ENCODE peak calls at places on chromosome 5, in six cellular contexts. C is T-cell; I is stimulated activated CD8-positive, alpha-beta memory T cell treated with anti-CD3 and anti-CD28 coated beads, Interleukin-4, amount 100 ng/mL, for 24 hours; F is germinal center; L is left cardiac atrium; D is GM20000. A is an unnamed sample.

GRCh38 chr5:172561151-172561550 is 79.9 kb upstream of the NEURL1B start:
- DNase-seq in C (no peak), I (no peak), F (no peak), L (no peak), D (no peak), A (no peak)

GRCh38 chr5:157308826-157309465 is 43.0 kb downstream of the CYFIP2 start:
- DNase-seq in C (peak), I (no peak), F (no peak), L (no peak), D (no peak), A (no peak)

GRCh38 chr5:26940981-26941380 is 97.4 kb downstream of the CDH9 start:
- DNase-seq in C (no peak), I (no peak), F (no peak), L (no peak), D (no peak), A (no peak)

GRCh38 chr5:127386557-127386956 is 96.0 kb downstream of the MEGF10 start:
- DNase-seq in C (no peak), I (no peak), F (no peak), L (no peak), D (no peak), A (no peak)

GRCh38 chr5:2039180-2039531 is 156.4 kb upstream of the IRX4 start:
- DNase-seq in C (no peak), I (no peak), F (no peak), L (no peak), D (no peak), A (no peak)

GRCh38 chr5:81904861-81905260 is 67.0 kb upstream of the ATG10 start:
- DNase-seq in C (no peak), I (no peak), F (no peak), L (no peak), D (no peak), A (no peak)

GRCh38 chr5:56640763-56641406 is 174.5 kb upstream of the MAP3K1 start:
- DNase-seq in C (no peak), I (no peak), F (peak), L (no peak), D (peak), A (peak)

GRCh38 chr5:142432369-142432863 is 107.6 kb upstream of the SPRY4 start:
- DNase-seq in C (no peak), I (peak), F (peak), L (peak), D (no peak), A (no peak)

GRCh38 chr5:89769975-89770374 is 639.6 kb downstream of the CETN3 start:
- DNase-seq in C (no peak), I (no peak), F (no peak), L (no peak), D (no peak), A (no peak)

GRCh38 chr5:137220523-137220927 is 278.6 kb downstream of the SPOCK1 start:
- DNase-seq in C (no peak), I (no peak), F (peak), L (no peak), D (peak), A (peak)

GRCh38 chr5:139708877-139709586 is 60.9 kb downstream of the CXXC5 start:
- DNase-seq in C (no peak), I (no peak), F (peak), L (peak), D (peak), A (peak)

GRCh38 chr5:123203105-123203794 is 114.2 kb downstream of the PRDM6 start:
- DNase-seq in C (no peak), I (no peak), F (no peak), L (no peak), D (no peak), A (no peak)

GRCh38 chr5:24059716-24060115 is 552.3 kb downstream of the PRDM9 start:
- DNase-seq in C (no peak), I (no peak), F (no peak), L (no peak), D (no peak), A (no peak)

GRCh38 chr5:43973908-43974307 is 370.9 kb downstream of the NNT start:
- DNase-seq in C (no peak), I (no peak), F (no peak), L (no peak), D (no peak), A (no peak)

GRCh38 chr5:14595189-14595588 is 13.6 kb downstream of the OTULINL start:
- DNase-seq in C (no peak), I (no peak), F (peak), L (no peak), D (peak), A (peak)

GRCh38 chr5:175253597-175253996 is 190.4 kb downstream of the DRD1 start:
- DNase-seq in C (no peak), I (no peak), F (no peak), L (no peak), D (no peak), A (no peak)

GRCh38 chr5:139638736-139639618 is 9.2 kb upstream of the CXXC5 start:
- DNase-seq in C (no peak), I (no peak), F (no peak), L (no peak), D (peak), A (no peak)

GRCh38 chr5:137415231-137415681 is 83.9 kb downstream of the SPOCK1 start:
- DNase-seq in C (no peak), I (no peak), F (no peak), L (no peak), D (no peak), A (no peak)

GRCh38 chr5:72288923-72289322 is 31.1 kb downstream of the MRPS27 start:
- DNase-seq in C (no peak), I (no peak), F (no peak), L (no peak), D (no peak), A (no peak)

GRCh38 chr5:19616821-19617220 is 371.2 kb downstream of the CDH18 start:
- DNase-seq in C (no peak), I (no peak), F (no peak), L (no peak), D (no peak), A (no peak)

A was measured in AML-193.